ENCODE peak calls at places on chromosomes 1 and 21, in five cellular contexts. W is HEK293T, M is NT2/D1, T is GM12878, Q is HepG2. E is an unnamed sample.

GRCh38 chr1:98360864-98361263 is 300.7 kb upstream of the SNX7 start:
- DNase-seq in M (no peak), Q (no peak), W (no peak), T (no peak), E (no peak)

GRCh38 chr1:206761369-206761768 is 9.2 kb upstream of the IL19 start:
- DNase-seq in T (no peak), M (no peak), Q (no peak), W (peak; percentile 32), E (no peak)

GRCh38 chr1:109776206-109776835 is 12.6 kb upstream of the EPS8L3 start:
- DNase-seq in M (no peak), Q (no peak), W (no peak), T (no peak), E (no peak)

GRCh38 chr1:87963566-87963965 is 634.9 kb downstream of the LMO4 start:
- DNase-seq in T (no peak), M (no peak), Q (no peak), W (no peak), E (no peak)

GRCh38 chr1:88685239-88685604 is 1.1 kb downstream of the PKN2 start:
- DNase-seq in M (no peak), T (no peak), W (peak; percentile 8), Q (no peak), E (no peak)

GRCh38 chr21:15272591-15272990 is 207.8 kb upstream of the NRIP1 start:
- DNase-seq in W (no peak), M (no peak), T (no peak), Q (no peak), E (no peak)

GRCh38 chr21:42220138-42220701 is 1.3 kb downstream of the ABCG1 start:
- DNase-seq in Q (peak; percentile 39), W (peak; percentile 74), T (no peak), M (peak; percentile 75), E (peak; percentile 76)

GRCh38 chr1:62295921-62296451 is 23.2 kb downstream of the KANK4 start:
- DNase-seq in W (no peak), M (no peak), Q (no peak), T (peak; percentile 8), E (no peak)

GRCh38 chr21:46327711-46328110 is 3.8 kb downstream of the PCNT start:
- DNase-seq in T (no peak), M (no peak), W (no peak), Q (no peak), E (no peak)

GRCh38 chr1:52925571-52926005 is 1.5 kb upstream of the SCP2 start:
- DNase-seq in W (no peak), Q (peak; percentile 82), T (no peak), M (no peak), E (no peak)

GRCh38 chr1:13699510-13699909 is 478 bp upstream of the PRDM2 start:
- DNase-seq in T (no peak), Q (no peak), M (no peak), W (no peak), E (no peak)

GRCh38 chr1:6475381-6476133 is 9.6 kb upstream of the TNFRSF25 start:
- DNase-seq in W (peak; percentile 81), Q (no peak), M (no peak), T (no peak), E (peak; percentile 91)

GRCh38 chr1:172254521-172255222 is 165.8 kb upstream of the C1orf105 start:
- DNase-seq in T (no peak), M (no peak), Q (no peak), W (no peak), E (no peak)

GRCh38 chr1:63466759-63467158 is 56.3 kb downstream of the ITGB3BP start:
- DNase-seq in M (no peak), T (no peak), Q (no peak), W (no peak), E (no peak)

GRCh38 chr21:14862794-14863720 is 201.7 kb downstream of the NRIP1 start:
- DNase-seq in T (no peak), M (no peak), Q (peak; percentile 13), W (no peak), E (no peak)

GRCh38 chr1:89973481-89974127 is 21.3 kb upstream of the ZNF326 start:
- DNase-seq in M (no peak), T (no peak), Q (no peak), W (no peak), E (no peak)

GRCh38 chr21:25331286-25331685 is 276.0 kb downstream of the MRPL39 start:
- DNase-seq in M (no peak), T (no peak), W (no peak), Q (no peak), E (no peak)

GRCh38 chr1:60277269-60277668 is 203.7 kb upstream of the C1orf87 start:
- DNase-seq in T (no peak), M (no peak), Q (no peak), W (no peak), E (no peak)

GRCh38 chr1:100009458-100009857 is 39.7 kb downstream of the SLC35A3 start:
- DNase-seq in W (no peak), M (no peak), Q (no peak), T (no peak), E (no peak)

GRCh38 chr1:30730351-30731108 is 7.1 kb upstream of the MATN1 start:
- DNase-seq in Q (no peak), T (no peak), W (no peak), M (no peak), E (no peak)

GRCh38 chr1:77757066-77757584 is 2.5 kb downstream of the USP33 start:
- DNase-seq in W (no peak), T (no peak), M (no peak), Q (no peak), E (no peak)

GRCh38 chr1:12617511-12617900 is 504 bp downstream of the DHRS3 start:
- DNase-seq in W (no peak), M (no peak), T (no peak), Q (peak; percentile 36), E (no peak)

GRCh38 chr1:26190373-26190987 is at the start of gene CATSPER4:
- DNase-seq in M (peak; percentile 91), T (no peak), W (peak; percentile 59), Q (peak; percentile 54), E (peak; percentile 77)

GRCh38 chr1:64894438-64895196 is 71.7 kb downstream of the JAK1 start:
- DNase-seq in W (no peak), Q (no peak), T (no peak), M (no peak), E (no peak)

GRCh38 chr1:64893921-64894320 is 72.4 kb downstream of the JAK1 start:
- DNase-seq in T (no peak), W (no peak), Q (no peak), M (no peak), E (no peak)

GRCh38 chr1:64891440-64891815 is 74.9 kb downstream of the JAK1 start:
- DNase-seq in T (no peak), W (no peak), Q (no peak), M (no peak), E (no peak)

GRCh38 chr1:64890699-64891439 is 75.5 kb downstream of the JAK1 start:
- DNase-seq in T (no peak), M (no peak), W (peak; percentile 51), Q (no peak), E (no peak)

GRCh38 chr1:64892576-64893573 is 73.5 kb downstream of the JAK1 start:
- DNase-seq in Q (no peak), M (no peak), W (no peak), T (no peak), E (no peak)
- TF ChIP-seq SUZ12 in Q (no peak), M (no peak), W (no peak), T (no peak), E (no peak)

GRCh38 chr1:154183045-154183968 is 8.6 kb downstream of the TPM3 start:
- DNase-seq in W (peak; percentile 100), Q (peak; percentile 97), T (peak; percentile 73), M (peak; percentile 99), E (peak; percentile 98)
- TF ChIP-seq SUZ12 in W (no peak), Q (no peak), T (no peak), M (no peak), E (no peak)

GRCh38 chr1:44405041-44405803 is at the start of gene RNF220:
- DNase-seq in T (no peak), W (peak; percentile 71), M (no peak), Q (peak; percentile 83), E (peak; percentile 80)

GRCh38 chr1:44408181-44409018 is 3.3 kb downstream of the RNF220 start:
- DNase-seq in W (peak; percentile 47), M (no peak), T (no peak), Q (peak; percentile 11), E (no peak)

GRCh38 chr1:44405804-44406743 is 1.0 kb downstream of the RNF220 start:
- DNase-seq in Q (peak; percentile 10), T (no peak), M (no peak), W (peak; percentile 34), E (no peak)

GRCh38 chr1:44407430-44408180 is 2.5 kb downstream of the RNF220 start:
- DNase-seq in Q (no peak), M (no peak), T (no peak), W (no peak), E (peak; percentile 77)

DNA sequence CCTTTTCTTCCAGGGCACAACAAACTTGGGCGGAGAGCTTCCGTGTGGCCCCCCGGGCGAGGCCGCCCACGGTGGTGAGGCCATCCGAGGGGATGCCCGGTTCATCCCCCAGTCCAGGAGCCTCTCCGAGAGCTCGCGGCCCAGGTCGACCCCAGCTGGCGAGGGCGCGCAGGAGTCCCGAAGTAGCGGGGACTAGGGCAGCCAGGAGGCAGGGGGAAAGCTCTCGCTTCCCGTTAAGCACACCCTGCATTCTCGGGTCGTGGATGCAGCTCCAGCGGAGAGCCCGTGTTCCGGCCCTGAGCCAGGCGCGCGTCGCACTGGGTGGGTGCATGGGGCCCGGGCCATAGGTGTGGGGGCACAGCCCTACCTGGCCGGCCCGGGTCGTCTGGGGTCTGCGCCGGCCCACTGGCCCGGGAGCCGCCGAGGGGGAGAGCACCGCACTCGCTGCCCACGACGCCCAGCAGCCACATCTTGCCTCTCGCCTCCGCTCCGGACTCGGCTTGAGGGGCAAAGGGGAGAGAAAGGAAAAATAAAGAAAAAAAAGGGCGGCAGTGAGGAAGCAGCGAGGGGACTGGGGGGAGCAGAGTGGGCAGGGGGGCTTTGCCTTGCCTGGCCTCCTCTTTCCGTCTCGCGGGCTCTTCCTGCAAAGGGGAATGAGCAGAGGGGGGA is 1.8 kb downstream of the RNF220 start:
- DNase-seq in T (no peak), Q (no peak), W (no peak), M (no peak), E (no peak)
- TF ChIP-seq SUZ12 in T (peak; percentile 93), Q (no peak), W (no peak), M (no peak), E (peak; percentile 10)

DNA sequence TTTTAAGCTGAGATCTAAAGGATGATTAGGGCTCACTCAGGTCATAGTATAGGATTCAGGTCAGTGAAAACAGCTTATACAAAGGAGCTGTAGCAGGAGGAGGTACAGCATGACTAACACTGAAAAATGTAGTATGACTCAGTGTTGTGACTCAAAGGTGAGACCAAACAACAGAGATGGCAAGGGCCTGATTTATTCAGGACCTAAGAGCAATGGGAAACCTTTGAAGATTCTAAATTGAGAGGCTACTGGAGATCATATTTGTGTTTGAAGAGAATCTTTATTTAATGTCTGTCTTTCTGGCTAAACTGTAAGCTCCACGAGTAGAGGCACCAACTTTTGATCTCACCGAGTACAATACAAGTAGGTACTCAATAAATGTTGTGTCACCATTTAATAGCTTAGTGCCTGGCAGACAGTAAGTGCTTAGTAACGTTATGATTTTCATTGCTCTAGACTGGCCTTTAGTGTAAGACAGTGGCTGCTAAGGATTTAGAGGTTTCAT is 43.5 kb downstream of the PRKAA2 start:
- DNase-seq in Q (peak; percentile 96), W (peak; percentile 30), M (peak; percentile 47), T (peak; percentile 1), E (no peak)
- TF ChIP-seq SUZ12 in Q (no peak), W (no peak), M (no peak), T (no peak), E (no peak)

E was measured in H1.